ENCODE peak calls at places on chromosomes 16 and 17, in four cellular contexts. T is suprapubic skin, Y is AG10803, W is MM.1S. P is an unnamed sample.

GRCh38 chr16:28207425-28207824 is 4.3 kb downstream of the XPO6 start:
- DNase-seq in W (no peak), Y (peak), T (no peak), P (no peak)

GRCh38 chr17:44006581-44007345 is 2.3 kb downstream of the NAGS start:
- DNase-seq in T (peak), Y (peak), W (peak), P (peak)

GRCh38 chr16:11136600-11136999 is 119.4 kb downstream of the SOCS1 start:
- DNase-seq in W (no peak), Y (peak), T (no peak), P (no peak)

GRCh38 chr17:41678411-41678906 is 10.2 kb upstream of the EIF1 start:
- DNase-seq in T (no peak), W (no peak), Y (no peak), P (no peak)

GRCh38 chr16:65280988-65281530 is 159.2 kb upstream of the CDH11 start:
- DNase-seq in Y (no peak), T (no peak), W (no peak), P (no peak)

GRCh38 chr17:31571124-31571892 is 179.8 kb downstream of the RAB11FIP4 start:
- DNase-seq in W (no peak), Y (peak), T (peak), P (no peak)

GRCh38 chr16:11413907-11414595 is 68.8 kb downstream of the RMI2 start:
- DNase-seq in W (no peak), Y (no peak), T (no peak), P (no peak)

GRCh38 chr17:34356194-34356593 is at the start of gene CCL13:
- DNase-seq in W (no peak), T (no peak), Y (no peak), P (no peak)

GRCh38 chr17:76137026-76137350 is 4.1 kb downstream of the FOXJ1 start:
- DNase-seq in W (no peak), T (no peak), Y (no peak), P (no peak)

GRCh38 chr16:80936410-80936809 is 70.3 kb downstream of the CMC2 start:
- DNase-seq in T (no peak), Y (peak), W (no peak), P (no peak)

GRCh38 chr16:80935691-80936090 is 71.0 kb downstream of the CMC2 start:
- DNase-seq in Y (no peak), W (no peak), T (no peak), P (no peak)

GRCh38 chr16:80940069-80940856 is 66.4 kb downstream of the CMC2 start:
- DNase-seq in Y (peak), T (no peak), W (no peak), P (no peak)

GRCh38 chr16:80938928-80939260 is 67.8 kb downstream of the CMC2 start:
- DNase-seq in W (no peak), T (no peak), Y (no peak), P (no peak)

DNA sequence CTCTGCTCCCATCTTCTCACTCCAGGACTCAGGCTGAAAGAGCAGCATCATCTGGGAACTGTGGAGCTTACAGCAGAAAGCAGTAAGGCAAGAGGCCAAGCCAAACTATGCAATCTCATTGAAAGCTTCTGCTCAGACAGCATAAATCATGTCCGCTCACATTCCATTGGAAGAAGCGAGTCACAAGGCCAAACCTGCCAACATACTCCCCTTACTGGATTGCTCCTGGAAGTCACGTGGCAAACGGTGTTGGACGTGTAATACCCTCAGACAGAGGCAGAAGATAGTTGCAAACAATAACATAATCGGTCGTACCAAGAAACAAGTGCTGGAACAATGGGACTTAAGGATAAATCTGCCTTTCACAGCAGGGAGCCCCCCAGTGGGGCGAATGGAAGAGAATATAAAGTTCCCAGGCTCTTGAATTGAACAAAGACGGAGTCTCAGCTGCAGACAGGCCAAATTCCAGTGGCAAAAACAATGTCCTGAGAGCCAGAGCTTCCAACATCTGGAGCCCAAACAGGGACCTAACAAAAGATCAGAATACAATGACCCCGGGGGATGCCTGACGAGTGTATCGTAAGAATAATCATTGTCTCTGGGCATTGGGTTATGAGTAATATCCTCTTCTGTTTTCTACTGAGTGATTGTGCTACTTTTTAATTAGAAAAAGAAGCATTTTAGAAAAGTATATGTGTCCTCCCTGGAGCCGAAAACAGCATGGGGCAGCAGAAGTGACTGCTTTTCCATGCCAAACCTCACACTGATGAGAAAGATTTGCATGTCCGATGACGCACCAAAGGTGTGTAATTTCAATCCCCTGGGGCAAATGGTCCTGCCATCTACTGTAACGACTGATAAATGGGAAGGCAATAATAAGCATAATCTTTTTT is 68.4 kb downstream of the CMC2 start:
- DNase-seq in T (peak), W (no peak), Y (peak), P (no peak)
- H3K4me3 ChIP-seq in T (no peak), W (no peak), Y (peak), P (no peak)

DNA sequence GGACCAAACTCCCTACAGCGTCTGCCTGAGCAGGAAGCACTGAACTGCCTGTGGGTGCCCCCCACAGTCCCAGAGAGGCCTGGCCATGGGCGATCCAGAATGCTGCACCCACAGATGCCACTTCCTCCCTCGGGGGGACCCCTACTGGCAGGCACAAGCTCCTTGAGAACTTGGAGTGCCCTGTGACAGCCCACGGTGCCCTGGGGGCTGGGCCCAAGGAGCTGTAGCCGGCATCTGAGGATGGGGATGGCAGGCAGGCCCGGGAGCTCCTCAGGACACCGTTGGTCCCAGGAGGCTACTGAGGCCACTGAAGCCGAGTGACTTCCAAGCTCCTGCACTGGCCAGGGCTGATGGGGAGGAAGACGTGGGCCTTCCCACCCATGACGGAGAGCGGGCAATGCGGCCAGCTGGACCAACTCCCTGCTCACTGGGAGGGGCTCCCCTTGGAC is 15.1 kb upstream of the RASD1 start:
- DNase-seq in T (no peak), W (no peak), Y (no peak), P (peak)
- TF ChIP-seq CTCF in T (no peak), W (no peak), Y (no peak), P (no peak)

GRCh38 chr17:79835953-79836951 is 3.0 kb downstream of the CBX4 start:
- DNase-seq in W (no peak), T (no peak), Y (peak), P (no peak)
- H3K4me3 ChIP-seq in W (no peak), T (peak), Y (peak), P (peak)

DNA sequence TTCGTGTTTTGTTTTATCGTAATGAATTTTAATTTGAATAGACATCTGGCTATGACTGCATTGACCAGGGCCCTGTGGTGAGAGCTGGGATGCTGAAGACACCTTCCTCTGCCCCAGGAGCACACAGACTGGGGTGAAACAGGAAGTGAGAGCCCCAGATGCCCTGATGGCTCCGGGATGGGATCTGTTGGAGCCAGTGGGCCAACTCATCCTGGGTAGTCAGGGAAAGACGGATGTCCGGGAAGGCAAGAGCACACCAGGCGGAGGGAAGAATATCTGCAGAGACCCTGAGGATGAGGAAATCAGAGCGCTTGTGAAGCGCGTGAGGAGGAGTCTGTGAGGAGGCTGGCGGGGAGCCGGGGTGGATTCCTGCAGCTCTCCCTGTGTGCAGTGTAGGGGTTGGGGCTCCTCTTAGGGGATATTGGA is 71.5 kb upstream of the LGALS9 start:
- DNase-seq in Y (peak), T (no peak), W (no peak), P (no peak)
- TF ChIP-seq CTCF in Y (peak), T (no peak), W (no peak), P (no peak)